ENCODE peak calls at places on chromosomes 4 and X, in seven cellular contexts. F is A549, V is ovary, S is right lobe of liver, U is HCT116, L is stomach, Q is uterus. M is an unnamed sample.

GRCh38 chrX:148929686-148930085 is 429.3 kb downstream of the AFF2 start:
- DNase-seq in U (no peak), L (no peak), Q (no peak), S (no peak), V (no peak), F (no peak), M (no peak)

GRCh38 chr4:13325744-13326143 is 158.4 kb downstream of the RAB28 start:
- DNase-seq in V (no peak), S (no peak), F (no peak), L (no peak), Q (no peak), U (no peak), M (no peak)

GRCh38 chr4:187685247-187685646 is 310.3 kb upstream of the ZFP42 start:
- DNase-seq in L (no peak), V (no peak), U (no peak), Q (no peak), F (peak; percentile 6), S (no peak), M (no peak)

GRCh38 chr4:154390324-154390723 is 101.3 kb downstream of the DCHS2 start:
- DNase-seq in L (no peak), S (no peak), F (no peak), U (no peak), V (no peak), Q (no peak), M (no peak)

GRCh38 chrX:53188763-53189162 is 36.2 kb downstream of the KDM5C start:
- DNase-seq in S (no peak), F (no peak), L (no peak), V (no peak), Q (no peak), U (no peak), M (no peak)

GRCh38 chr4:148893095-148893494 is 450.9 kb upstream of the NR3C2 start:
- DNase-seq in S (no peak), Q (no peak), V (no peak), L (peak; percentile 75), F (no peak), U (no peak), M (no peak)

GRCh38 chrX:1389993-1390285 is 2.0 kb downstream of the SLC25A6 start:
- DNase-seq in F (no peak), V (peak; percentile 20), L (no peak), U (no peak), Q (no peak), S (peak; percentile 32), M (no peak)

GRCh38 chrX:22666441-22666840 is 333.3 kb upstream of the DDX53 start:
- DNase-seq in V (no peak), U (peak; percentile 42), F (no peak), S (no peak), Q (no peak), L (no peak), M (peak; percentile 46)

GRCh38 chr4:162101337-162101736 is 62.5 kb downstream of the FSTL5 start:
- DNase-seq in V (no peak), F (no peak), L (no peak), Q (no peak), S (no peak), U (no peak), M (no peak)

GRCh38 chrX:25599061-25599460 is 539.1 kb upstream of the MAGEB18 start:
- DNase-seq in V (no peak), U (no peak), S (no peak), F (no peak), Q (no peak), L (no peak), M (no peak)

GRCh38 chr4:15649914-15650545 is 5.1 kb downstream of the FBXL5 start:
- DNase-seq in S (no peak), Q (no peak), F (peak; percentile 33), V (no peak), L (no peak), U (peak; percentile 45), M (peak; percentile 87)

GRCh38 chr4:23733911-23734458 is 155.9 kb downstream of the PPARGC1A start:
- DNase-seq in V (no peak), S (no peak), F (no peak), U (no peak), L (no peak), Q (no peak), M (no peak)

GRCh38 chrX:39729834-39730670 is 367.7 kb downstream of the BCOR start:
- DNase-seq in F (no peak), Q (no peak), V (no peak), S (no peak), U (no peak), L (no peak), M (peak; percentile 33)

GRCh38 chr4:24840826-24841587 is 45.6 kb downstream of the SOD3 start:
- DNase-seq in U (no peak), Q (no peak), L (no peak), S (no peak), V (no peak), F (no peak), M (no peak)

GRCh38 chrX:84155938-84156337 is 32.1 kb downstream of the RPS6KA6 start:
- DNase-seq in L (no peak), V (no peak), S (no peak), Q (no peak), F (no peak), U (no peak), M (no peak)

GRCh38 chr4:63922146-63922545 is 487.1 kb downstream of the TECRL start:
- DNase-seq in S (no peak), F (no peak), L (no peak), U (no peak), V (no peak), Q (no peak), M (no peak)

GRCh38 chr4:140653718-140654515 is 85.2 kb upstream of the UCP1 start:
- DNase-seq in V (no peak), L (no peak), U (no peak), F (no peak), Q (no peak), S (no peak), M (no peak)

GRCh38 chr4:180665994-180666818 is 1577.0 kb upstream of the TENM3 start:
- DNase-seq in L (no peak), U (peak; percentile 76), F (peak; percentile 6), S (no peak), V (no peak), Q (no peak), M (peak; percentile 34)

GRCh38 chr4:180669637-180670036 is 1573.6 kb upstream of the TENM3 start:
- DNase-seq in S (no peak), U (no peak), V (no peak), L (no peak), F (no peak), Q (no peak), M (no peak)

GRCh38 chr4:180664766-180665368 is 1578.3 kb upstream of the TENM3 start:
- DNase-seq in L (peak; percentile 66), Q (peak; percentile 20), V (peak; percentile 21), U (peak; percentile 87), F (peak; percentile 35), S (peak; percentile 63), M (peak; percentile 70)

GRCh38 chr4:180665481-180665880 is 1577.7 kb upstream of the TENM3 start:
- DNase-seq in S (no peak), V (no peak), L (no peak), Q (no peak), F (no peak), U (no peak), M (no peak)

DNA sequence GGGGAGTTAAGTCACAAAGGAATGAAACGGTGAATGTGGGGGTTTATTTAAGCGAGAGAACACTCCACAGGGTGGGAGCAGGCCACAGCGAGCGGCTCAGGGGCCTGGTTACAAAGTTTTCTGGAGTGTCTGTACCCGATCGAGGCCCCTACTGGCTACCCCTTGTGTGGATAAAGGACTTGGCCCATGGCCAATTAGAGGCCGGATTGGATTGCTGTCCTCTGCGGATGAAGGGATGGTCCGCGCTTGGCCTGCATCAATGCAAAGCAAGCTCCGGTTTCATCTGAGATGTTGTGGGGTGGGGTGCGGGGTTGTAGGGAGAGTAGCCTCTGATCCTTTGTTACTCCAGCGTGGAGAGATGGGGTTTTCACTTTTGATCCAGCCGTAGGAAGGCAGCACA is 1574.5 kb upstream of the TENM3 start:
- DNase-seq in V (no peak), Q (no peak), L (no peak), S (no peak), F (no peak), U (no peak), M (no peak)
- TF ChIP-seq POLR2A in V (no peak), Q (no peak), L (no peak), S (no peak), F (no peak), U (no peak), M (no peak)

GRCh38 chr4:152591876-152592275 is 56.0 kb upstream of the FBXW7 start:
- DNase-seq in Q (no peak), F (no peak), V (no peak), S (no peak), L (no peak), U (no peak), M (no peak)

GRCh38 chr4:152591361-152591760 is 55.5 kb upstream of the FBXW7 start:
- DNase-seq in V (peak; percentile 29), Q (peak; percentile 16), L (peak; percentile 61), F (no peak), S (no peak), U (no peak), M (peak; percentile 33)

GRCh38 chr4:152590179-152591031 is 54.5 kb upstream of the FBXW7 start:
- DNase-seq in F (no peak), Q (no peak), L (no peak), S (no peak), V (no peak), U (no peak), M (no peak)

GRCh38 chr4:152598454-152598853 is 62.6 kb upstream of the FBXW7 start:
- DNase-seq in S (no peak), V (no peak), Q (no peak), L (no peak), F (no peak), U (no peak), M (no peak)

GRCh38 chr4:152594981-152595916 is 59.4 kb upstream of the FBXW7 start:
- DNase-seq in L (no peak), U (no peak), F (no peak), V (no peak), Q (no peak), S (no peak), M (no peak)
- TF ChIP-seq POLR2A in L (no peak), U (no peak), F (no peak), V (no peak), Q (no peak), S (no peak), M (no peak)

DNA sequence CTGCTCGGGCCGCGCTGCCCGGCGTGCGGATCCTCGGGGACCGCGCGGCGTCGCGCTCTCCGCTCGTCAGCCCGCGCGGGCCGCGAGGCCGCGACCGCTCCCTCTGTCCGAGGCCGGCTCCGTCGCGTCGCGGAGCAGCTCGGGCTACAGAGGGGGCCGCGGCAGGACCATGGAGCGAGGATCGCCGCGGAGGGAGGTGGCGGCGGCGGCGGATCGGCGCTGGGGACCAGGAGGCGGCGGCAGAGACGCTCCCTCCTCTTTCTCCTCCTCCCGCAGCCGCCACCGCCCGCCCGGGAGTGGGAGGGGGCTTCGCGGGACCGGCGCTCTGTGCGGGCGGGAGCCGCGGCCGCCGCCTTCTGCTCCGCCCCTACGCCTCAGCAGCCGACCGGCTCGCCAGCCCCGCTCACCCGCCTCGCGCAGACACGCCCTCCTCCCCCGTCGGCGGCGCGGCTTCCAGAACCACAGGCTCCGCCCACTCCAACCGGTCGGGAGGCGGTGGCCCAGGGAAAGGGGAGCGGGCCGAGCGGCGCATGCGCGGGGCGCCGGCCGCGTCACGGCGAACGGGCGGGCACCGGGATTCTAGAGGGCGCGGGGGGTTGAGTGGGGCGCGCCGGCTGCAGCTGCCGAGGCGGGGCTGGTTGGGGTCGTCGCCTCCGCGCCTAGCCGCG is at the start of gene CASK:
- DNase-seq in U (peak; percentile 69), Q (peak; percentile 93), F (peak; percentile 52), S (peak; percentile 94), V (peak; percentile 94), L (peak; percentile 94), M (peak; percentile 92)
- TF ChIP-seq POLR2A in U (no peak), Q (peak; percentile 84), F (peak; percentile 51), S (peak; percentile 76), V (peak; percentile 64), L (no peak), M (peak; percentile 27)

GRCh38 chrX:386768-387575 is at the start of gene PPP2R3B:
- DNase-seq in Q (peak; percentile 99), U (peak; percentile 91), F (peak; percentile 99), L (peak; percentile 99), V (peak; percentile 99), S (peak; percentile 100), M (no peak)
- TF ChIP-seq POLR2A in Q (peak; percentile 27), U (peak; percentile 35), F (peak; percentile 74), L (no peak), V (peak; percentile 44), S (peak; percentile 66), M (peak; percentile 86)

M was measured in erythroblast.